ENCODE peak calls at places on chromosomes 4 and X, in ten cellular contexts. One of them, this sample, is unnamed.

GRCh38 chrX:84186603-84187358 is 1.2 kb downstream of the RPS6KA6 start:
- DNase-seq in right cardiac atrium: no peak
- DNase-seq in naive thymus-derived CD4-positive, alpha-beta T cell: no peak
- DNase-seq in MM.1S: peak
- DNase-seq in brain microvascular endothelial cell: no peak
- DNase-seq in posterior cingulate gyrus: no peak
- DNase-seq in AG04450: no peak
- DNase-seq in NCI-H524: no peak
- DNase-seq in NCI-H510A: peak
- DNase-seq in stimulated activated CD8-positive, alpha-beta memory T cell treated with anti-CD3 and anti-CD28 coated beads, Interleukin-7, amount 100 ng/mL, for 1 hour: no peak
- DNase-seq in this sample: no peak

GRCh38 chrX:102129473-102129872 is 4.0 kb downstream of the TCEAL2 start:
- DNase-seq in right cardiac atrium: no peak
- DNase-seq in naive thymus-derived CD4-positive, alpha-beta T cell: no peak
- DNase-seq in MM.1S: peak
- DNase-seq in brain microvascular endothelial cell: no peak
- DNase-seq in posterior cingulate gyrus: no peak
- DNase-seq in AG04450: no peak
- DNase-seq in NCI-H524: peak
- DNase-seq in NCI-H510A: no peak
- DNase-seq in stimulated activated CD8-positive, alpha-beta memory T cell treated with anti-CD3 and anti-CD28 coated beads, Interleukin-7, amount 100 ng/mL, for 1 hour: no peak
- DNase-seq in this sample: no peak

GRCh38 chrX:10143071-10143983 is 13.4 kb upstream of the CLCN4 start:
- DNase-seq in right cardiac atrium: no peak
- DNase-seq in naive thymus-derived CD4-positive, alpha-beta T cell: no peak
- DNase-seq in MM.1S: no peak
- DNase-seq in brain microvascular endothelial cell: no peak
- DNase-seq in posterior cingulate gyrus: no peak
- DNase-seq in AG04450: no peak
- DNase-seq in NCI-H524: no peak
- DNase-seq in NCI-H510A: no peak
- DNase-seq in stimulated activated CD8-positive, alpha-beta memory T cell treated with anti-CD3 and anti-CD28 coated beads, Interleukin-7, amount 100 ng/mL, for 1 hour: no peak
- DNase-seq in this sample: no peak

GRCh38 chrX:152893631-152894610 is 3.9 kb upstream of the ZNF185 start:
- DNase-seq in right cardiac atrium: peak
- DNase-seq in naive thymus-derived CD4-positive, alpha-beta T cell: no peak
- DNase-seq in MM.1S: no peak
- DNase-seq in brain microvascular endothelial cell: no peak
- DNase-seq in posterior cingulate gyrus: no peak
- DNase-seq in AG04450: no peak
- DNase-seq in NCI-H524: no peak
- DNase-seq in NCI-H510A: no peak
- DNase-seq in stimulated activated CD8-positive, alpha-beta memory T cell treated with anti-CD3 and anti-CD28 coated beads, Interleukin-7, amount 100 ng/mL, for 1 hour: no peak
- DNase-seq in this sample: no peak

GRCh38 chr4:99029852-99030251 is 34.3 kb downstream of the METAP1 start:
- DNase-seq in right cardiac atrium: no peak
- DNase-seq in naive thymus-derived CD4-positive, alpha-beta T cell: no peak
- DNase-seq in MM.1S: no peak
- DNase-seq in brain microvascular endothelial cell: no peak
- DNase-seq in posterior cingulate gyrus: no peak
- DNase-seq in AG04450: no peak
- DNase-seq in NCI-H524: no peak
- DNase-seq in NCI-H510A: no peak
- DNase-seq in stimulated activated CD8-positive, alpha-beta memory T cell treated with anti-CD3 and anti-CD28 coated beads, Interleukin-7, amount 100 ng/mL, for 1 hour: no peak
- DNase-seq in this sample: no peak

GRCh38 chrX:39550795-39551361 is 546.9 kb downstream of the BCOR start:
- DNase-seq in right cardiac atrium: no peak
- DNase-seq in naive thymus-derived CD4-positive, alpha-beta T cell: no peak
- DNase-seq in MM.1S: no peak
- DNase-seq in brain microvascular endothelial cell: no peak
- DNase-seq in posterior cingulate gyrus: no peak
- DNase-seq in AG04450: no peak
- DNase-seq in NCI-H524: no peak
- DNase-seq in NCI-H510A: no peak
- DNase-seq in stimulated activated CD8-positive, alpha-beta memory T cell treated with anti-CD3 and anti-CD28 coated beads, Interleukin-7, amount 100 ng/mL, for 1 hour: no peak
- DNase-seq in this sample: no peak

GRCh38 chr4:152101546-152102183 is 340.9 kb upstream of the GATB start:
- DNase-seq in right cardiac atrium: no peak
- DNase-seq in naive thymus-derived CD4-positive, alpha-beta T cell: no peak
- DNase-seq in MM.1S: no peak
- DNase-seq in brain microvascular endothelial cell: no peak
- DNase-seq in posterior cingulate gyrus: no peak
- DNase-seq in AG04450: no peak
- DNase-seq in NCI-H524: no peak
- DNase-seq in NCI-H510A: no peak
- DNase-seq in stimulated activated CD8-positive, alpha-beta memory T cell treated with anti-CD3 and anti-CD28 coated beads, Interleukin-7, amount 100 ng/mL, for 1 hour: no peak
- DNase-seq in this sample: no peak

GRCh38 chrX:118254611-118255010 is 91.3 kb upstream of the WDR44 start:
- DNase-seq in right cardiac atrium: no peak
- DNase-seq in naive thymus-derived CD4-positive, alpha-beta T cell: no peak
- DNase-seq in MM.1S: peak
- DNase-seq in brain microvascular endothelial cell: peak
- DNase-seq in posterior cingulate gyrus: peak
- DNase-seq in AG04450: no peak
- DNase-seq in NCI-H524: no peak
- DNase-seq in NCI-H510A: no peak
- DNase-seq in stimulated activated CD8-positive, alpha-beta memory T cell treated with anti-CD3 and anti-CD28 coated beads, Interleukin-7, amount 100 ng/mL, for 1 hour: no peak
- DNase-seq in this sample: peak

GRCh38 chr4:159216834-159217233 is 114.0 kb downstream of the RAPGEF2 start:
- DNase-seq in right cardiac atrium: no peak
- DNase-seq in naive thymus-derived CD4-positive, alpha-beta T cell: no peak
- DNase-seq in MM.1S: no peak
- DNase-seq in brain microvascular endothelial cell: no peak
- DNase-seq in posterior cingulate gyrus: no peak
- DNase-seq in AG04450: no peak
- DNase-seq in NCI-H524: no peak
- DNase-seq in NCI-H510A: no peak
- DNase-seq in stimulated activated CD8-positive, alpha-beta memory T cell treated with anti-CD3 and anti-CD28 coated beads, Interleukin-7, amount 100 ng/mL, for 1 hour: no peak
- DNase-seq in this sample: no peak

GRCh38 chr4:113759696-113760093 is 1.8 kb downstream of the CAMK2D start:
- DNase-seq in right cardiac atrium: no peak
- DNase-seq in naive thymus-derived CD4-positive, alpha-beta T cell: no peak
- DNase-seq in MM.1S: no peak
- DNase-seq in brain microvascular endothelial cell: no peak
- DNase-seq in posterior cingulate gyrus: no peak
- DNase-seq in AG04450: no peak
- DNase-seq in NCI-H524: no peak
- DNase-seq in NCI-H510A: no peak
- DNase-seq in stimulated activated CD8-positive, alpha-beta memory T cell treated with anti-CD3 and anti-CD28 coated beads, Interleukin-7, amount 100 ng/mL, for 1 hour: no peak
- DNase-seq in this sample: no peak

This sample was measured in smooth muscle cell of the brain vasculature.